ENCODE peak calls at places on chromosomes 2 and 18, in eight cellular contexts. One of them, this sample, is unnamed.

GRCh38 chr2:171745806-171746205 is 58.5 kb downstream of the DYNC1I2 start:
- DNase-seq in nephron progenitor cell: no peak
- DNase-seq in Calu3: no peak
- DNase-seq in body of pancreas: no peak
- DNase-seq in heart left ventricle: no peak
- DNase-seq in uterus: no peak
- DNase-seq in chondrocyte: no peak
- DNase-seq in cardiac fibroblast: no peak
- DNase-seq in this sample: no peak

GRCh38 chr18:79785831-79786230 is 11.9 kb upstream of the KCNG2 start:
- DNase-seq in heart left ventricle: no peak
- DNase-seq in body of pancreas: no peak
- DNase-seq in chondrocyte: no peak
- DNase-seq in Calu3: no peak
- DNase-seq in cardiac fibroblast: no peak
- DNase-seq in uterus: no peak
- DNase-seq in nephron progenitor cell: no peak
- DNase-seq in this sample: no peak

GRCh38 chr2:61434314-61434713 is 36.6 kb downstream of the USP34 start:
- DNase-seq in cardiac fibroblast: no peak
- DNase-seq in Calu3: no peak
- DNase-seq in uterus: no peak
- DNase-seq in chondrocyte: no peak
- DNase-seq in nephron progenitor cell: no peak
- DNase-seq in heart left ventricle: no peak
- DNase-seq in body of pancreas: peak; percentile 59
- DNase-seq in this sample: peak; percentile 79

GRCh38 chr2:238868067-238868524 is 20.2 kb downstream of the TWIST2 start:
- DNase-seq in body of pancreas: no peak
- DNase-seq in uterus: no peak
- DNase-seq in Calu3: no peak
- DNase-seq in nephron progenitor cell: no peak
- DNase-seq in chondrocyte: no peak
- DNase-seq in cardiac fibroblast: peak; percentile 53
- DNase-seq in heart left ventricle: no peak
- DNase-seq in this sample: no peak

GRCh38 chr2:70767699-70768584 is at the start of gene ADD2:
- DNase-seq in heart left ventricle: peak; percentile 39
- DNase-seq in nephron progenitor cell: peak; percentile 75
- DNase-seq in cardiac fibroblast: peak; percentile 3
- DNase-seq in uterus: no peak
- DNase-seq in Calu3: no peak
- DNase-seq in chondrocyte: no peak
- DNase-seq in body of pancreas: peak; percentile 39
- DNase-seq in this sample: no peak

GRCh38 chr2:230203110-230203676 is 16.6 kb downstream of the SP110 start:
- DNase-seq in nephron progenitor cell: no peak
- DNase-seq in heart left ventricle: peak; percentile 29
- DNase-seq in Calu3: no peak
- DNase-seq in uterus: no peak
- DNase-seq in cardiac fibroblast: no peak
- DNase-seq in chondrocyte: no peak
- DNase-seq in body of pancreas: no peak
- DNase-seq in this sample: no peak

GRCh38 chr18:78085241-78086185 is 835.9 kb downstream of the GALR1 start:
- DNase-seq in uterus: no peak
- DNase-seq in nephron progenitor cell: no peak
- DNase-seq in Calu3: no peak
- DNase-seq in body of pancreas: no peak
- DNase-seq in cardiac fibroblast: no peak
- DNase-seq in chondrocyte: no peak
- DNase-seq in heart left ventricle: no peak
- DNase-seq in this sample: no peak

GRCh38 chr2:178413472-178414265 is 37.3 kb downstream of the PRKRA start:
- DNase-seq in body of pancreas: peak; percentile 76
- DNase-seq in chondrocyte: no peak
- DNase-seq in nephron progenitor cell: peak; percentile 77
- DNase-seq in Calu3: peak; percentile 64
- DNase-seq in uterus: peak; percentile 65
- DNase-seq in cardiac fibroblast: peak; percentile 86
- DNase-seq in heart left ventricle: peak; percentile 77
- DNase-seq in this sample: peak; percentile 31

GRCh38 chr2:175251425-175252041 is 70.0 kb upstream of the ATP5MC3 start:
- DNase-seq in Calu3: peak; percentile 33
- DNase-seq in heart left ventricle: no peak
- DNase-seq in chondrocyte: no peak
- DNase-seq in nephron progenitor cell: peak; percentile 19
- DNase-seq in cardiac fibroblast: peak; percentile 60
- DNase-seq in body of pancreas: peak; percentile 9
- DNase-seq in uterus: no peak
- DNase-seq in this sample: no peak

GRCh38 chr18:48545690-48546365 is 7.0 kb downstream of the CTIF start:
- DNase-seq in heart left ventricle: peak; percentile 81
- DNase-seq in chondrocyte: no peak
- DNase-seq in body of pancreas: peak; percentile 17
- DNase-seq in cardiac fibroblast: peak; percentile 92
- DNase-seq in uterus: peak; percentile 42
- DNase-seq in nephron progenitor cell: peak; percentile 46
- DNase-seq in Calu3: no peak
- DNase-seq in this sample: peak; percentile 23

GRCh38 chr2:37415128-37415817 is 70.8 kb downstream of the QPCT start:
- DNase-seq in chondrocyte: no peak
- DNase-seq in body of pancreas: no peak
- DNase-seq in uterus: no peak
- DNase-seq in Calu3: no peak
- DNase-seq in nephron progenitor cell: no peak
- DNase-seq in heart left ventricle: no peak
- DNase-seq in cardiac fibroblast: peak; percentile 53
- DNase-seq in this sample: no peak
- TF ChIP-seq CTCF in chondrocyte: peak; percentile 56
- TF ChIP-seq CTCF in body of pancreas: no peak
- TF ChIP-seq CTCF in uterus: no peak
- TF ChIP-seq CTCF in Calu3: no peak
- TF ChIP-seq CTCF in nephron progenitor cell: no peak
- TF ChIP-seq CTCF in heart left ventricle: no peak
- TF ChIP-seq CTCF in cardiac fibroblast: peak; percentile 27
- TF ChIP-seq CTCF in this sample: no peak

GRCh38 chr18:15165048-15165447 is 417.1 kb downstream of the ANKRD30B start:
- DNase-seq in body of pancreas: no peak
- DNase-seq in heart left ventricle: no peak
- DNase-seq in Calu3: no peak
- DNase-seq in nephron progenitor cell: no peak
- DNase-seq in chondrocyte: no peak
- DNase-seq in uterus: no peak
- DNase-seq in cardiac fibroblast: no peak
- DNase-seq in this sample: no peak
- TF ChIP-seq CTCF in body of pancreas: no peak
- TF ChIP-seq CTCF in heart left ventricle: no peak
- TF ChIP-seq CTCF in Calu3: no peak
- TF ChIP-seq CTCF in nephron progenitor cell: no peak
- TF ChIP-seq CTCF in chondrocyte: no peak
- TF ChIP-seq CTCF in uterus: no peak
- TF ChIP-seq CTCF in cardiac fibroblast: no peak
- TF ChIP-seq CTCF in this sample: no peak

DNA sequence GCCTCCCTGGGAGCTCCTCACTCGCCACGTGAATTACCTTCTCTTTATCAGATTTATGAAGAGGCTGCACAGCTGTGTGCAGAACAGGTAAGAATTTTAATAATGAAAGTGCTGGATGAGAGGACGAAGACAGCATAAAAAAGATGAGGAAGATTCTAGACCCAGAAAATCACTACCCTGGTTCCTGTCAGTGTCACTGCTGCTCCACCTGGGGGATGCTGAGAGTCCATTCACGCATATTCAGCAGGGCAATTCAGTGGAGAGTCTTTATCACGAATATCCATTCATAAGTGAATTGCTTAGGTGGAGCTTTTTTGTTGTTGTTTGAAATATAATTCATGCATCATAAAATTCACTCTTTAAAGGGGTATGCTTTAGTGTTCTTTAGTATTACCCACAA is 52.0 kb downstream of the MRPL33 start:
- DNase-seq in Calu3: no peak
- DNase-seq in uterus: no peak
- DNase-seq in body of pancreas: no peak
- DNase-seq in heart left ventricle: no peak
- DNase-seq in nephron progenitor cell: no peak
- DNase-seq in cardiac fibroblast: no peak
- DNase-seq in chondrocyte: no peak
- DNase-seq in this sample: peak; percentile 50
- TF ChIP-seq CTCF in Calu3: no peak
- TF ChIP-seq CTCF in uterus: no peak
- TF ChIP-seq CTCF in body of pancreas: no peak
- TF ChIP-seq CTCF in heart left ventricle: peak; percentile 31
- TF ChIP-seq CTCF in nephron progenitor cell: no peak
- TF ChIP-seq CTCF in cardiac fibroblast: no peak
- TF ChIP-seq CTCF in chondrocyte: no peak
- TF ChIP-seq CTCF in this sample: peak; percentile 55

GRCh38 chr2:85017436-85018048 is 46.6 kb downstream of the KCMF1 start:
- DNase-seq in Calu3: no peak
- DNase-seq in uterus: no peak
- DNase-seq in chondrocyte: no peak
- DNase-seq in nephron progenitor cell: no peak
- DNase-seq in heart left ventricle: no peak
- DNase-seq in cardiac fibroblast: peak; percentile 48
- DNase-seq in body of pancreas: no peak
- DNase-seq in this sample: no peak
- TF ChIP-seq CTCF in Calu3: no peak
- TF ChIP-seq CTCF in uterus: no peak
- TF ChIP-seq CTCF in chondrocyte: peak; percentile 83
- TF ChIP-seq CTCF in nephron progenitor cell: peak; percentile 36
- TF ChIP-seq CTCF in heart left ventricle: peak; percentile 41
- TF ChIP-seq CTCF in cardiac fibroblast: peak; percentile 23
- TF ChIP-seq CTCF in body of pancreas: peak; percentile 26
- TF ChIP-seq CTCF in this sample: no peak

DNA sequence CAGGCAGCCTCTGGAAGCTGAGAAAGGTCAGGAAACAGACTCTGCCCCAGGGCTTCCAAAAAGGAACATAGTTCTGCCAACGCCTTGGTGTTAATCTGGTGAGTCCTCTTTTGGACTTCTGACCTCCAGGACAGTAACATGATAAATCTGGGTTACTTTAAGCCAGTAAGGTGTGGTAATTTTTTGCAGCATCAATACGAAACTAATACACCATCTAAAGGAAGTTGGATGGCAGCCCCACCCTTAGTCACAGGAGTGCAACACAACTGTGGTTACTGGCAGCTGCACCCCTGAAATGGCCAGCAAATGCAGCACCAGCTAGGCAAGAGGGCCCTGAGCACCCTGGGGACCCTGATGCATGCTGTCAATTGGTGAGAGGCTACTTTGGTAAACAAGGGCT is 25.8 kb downstream of the CREG2 start:
- DNase-seq in Calu3: no peak
- DNase-seq in chondrocyte: no peak
- DNase-seq in uterus: no peak
- DNase-seq in body of pancreas: no peak
- DNase-seq in heart left ventricle: no peak
- DNase-seq in nephron progenitor cell: no peak
- DNase-seq in cardiac fibroblast: no peak
- DNase-seq in this sample: no peak
- TF ChIP-seq CTCF in Calu3: no peak
- TF ChIP-seq CTCF in chondrocyte: no peak
- TF ChIP-seq CTCF in uterus: no peak
- TF ChIP-seq CTCF in body of pancreas: no peak
- TF ChIP-seq CTCF in heart left ventricle: no peak
- TF ChIP-seq CTCF in nephron progenitor cell: no peak
- TF ChIP-seq CTCF in cardiac fibroblast: no peak
- TF ChIP-seq CTCF in this sample: no peak

GRCh38 chr2:133569416-133569815 is 1.2 kb upstream of the NCKAP5 start:
- DNase-seq in body of pancreas: no peak
- DNase-seq in heart left ventricle: no peak
- DNase-seq in uterus: no peak
- DNase-seq in chondrocyte: no peak
- DNase-seq in nephron progenitor cell: no peak
- DNase-seq in cardiac fibroblast: no peak
- DNase-seq in Calu3: no peak
- DNase-seq in this sample: no peak

GRCh38 chr2:133566967-133567645 is 1.2 kb downstream of the NCKAP5 start:
- DNase-seq in heart left ventricle: peak; percentile 57
- DNase-seq in uterus: peak; percentile 19
- DNase-seq in nephron progenitor cell: no peak
- DNase-seq in body of pancreas: peak; percentile 6
- DNase-seq in Calu3: peak; percentile 47
- DNase-seq in cardiac fibroblast: peak; percentile 77
- DNase-seq in chondrocyte: no peak
- DNase-seq in this sample: peak; percentile 20

GRCh38 chr2:133568598-133568997 is 335 bp upstream of the NCKAP5 start:
- DNase-seq in body of pancreas: no peak
- DNase-seq in uterus: no peak
- DNase-seq in cardiac fibroblast: no peak
- DNase-seq in chondrocyte: no peak
- DNase-seq in heart left ventricle: no peak
- DNase-seq in nephron progenitor cell: no peak
- DNase-seq in Calu3: no peak
- DNase-seq in this sample: no peak

GRCh38 chr2:133570547-133570946 is 2.3 kb upstream of the NCKAP5 start:
- DNase-seq in nephron progenitor cell: no peak
- DNase-seq in body of pancreas: no peak
- DNase-seq in cardiac fibroblast: no peak
- DNase-seq in Calu3: no peak
- DNase-seq in heart left ventricle: no peak
- DNase-seq in chondrocyte: no peak
- DNase-seq in uterus: no peak
- DNase-seq in this sample: no peak

DNA sequence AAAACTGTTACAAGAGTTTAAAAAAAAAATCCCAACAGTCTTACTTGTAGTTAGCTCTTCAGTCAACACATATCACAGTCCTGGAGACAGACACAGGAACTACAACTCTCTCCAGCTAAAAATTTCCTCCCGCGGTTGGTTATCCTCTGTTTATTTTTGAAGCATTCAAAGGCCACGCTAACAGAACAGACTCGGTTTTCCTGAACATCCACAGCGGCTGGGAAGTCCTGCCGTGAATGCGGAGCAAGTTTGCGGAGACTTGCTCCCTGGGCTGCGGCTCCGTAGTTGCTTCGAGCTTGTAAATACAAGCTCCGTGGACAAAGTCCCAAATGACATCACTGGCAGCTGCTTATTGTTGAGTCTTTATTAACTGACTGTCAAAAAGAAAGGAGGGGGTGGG is at the start of gene NCKAP5:
- DNase-seq in heart left ventricle: no peak
- DNase-seq in Calu3: no peak
- DNase-seq in chondrocyte: no peak
- DNase-seq in body of pancreas: peak; percentile 45
- DNase-seq in cardiac fibroblast: peak; percentile 67
- DNase-seq in uterus: no peak
- DNase-seq in nephron progenitor cell: no peak
- DNase-seq in this sample: no peak
- TF ChIP-seq CTCF in heart left ventricle: peak; percentile 11
- TF ChIP-seq CTCF in Calu3: no peak
- TF ChIP-seq CTCF in chondrocyte: peak; percentile 62
- TF ChIP-seq CTCF in body of pancreas: no peak
- TF ChIP-seq CTCF in cardiac fibroblast: peak; percentile 31
- TF ChIP-seq CTCF in uterus: no peak
- TF ChIP-seq CTCF in nephron progenitor cell: no peak
- TF ChIP-seq CTCF in this sample: no peak

This sample was measured in gastrocnemius medialis.